ENCODE peak calls at places on chromosomes 6 and 20, in six cellular contexts. H is adrenal gland, F is AG04450, I is tibial nerve, O is HCT116, A is pancreas. T is an unnamed sample.
A peak's percentile ranks its signal among the peaks of the same experiment; 100 is the strongest.

GRCh38 chr6:134529921-134530320 is 212.0 kb upstream of the SGK1 start:
- DNase-seq in I (no peak), H (no peak), A (no peak), F (no peak), O (no peak), T (no peak)

GRCh38 chr6:170370413-170370812 is 63.9 kb downstream of the FAM120B start:
- DNase-seq in O (no peak), A (no peak), F (no peak), I (no peak), H (no peak), T (no peak)

GRCh38 chr6:129536271-129536670 is 173.7 kb downstream of the ARHGAP18 start:
- DNase-seq in I (no peak), O (no peak), H (no peak), A (no peak), F (no peak), T (no peak)

GRCh38 chr6:51711876-51712275 is 375.5 kb downstream of the PKHD1 start:
- DNase-seq in F (no peak), A (no peak), O (no peak), I (no peak), H (no peak), T (no peak)

GRCh38 chr6:9984607-9985006 is 430.3 kb downstream of the TFAP2A start:
- DNase-seq in F (no peak), I (no peak), A (no peak), O (no peak), H (no peak), T (no peak)

GRCh38 chr6:132482595-132482994 is 30.3 kb downstream of the STX7 start:
- DNase-seq in H (no peak), O (no peak), A (no peak), I (no peak), F (no peak), T (no peak)

GRCh38 chr6:106591111-106591825 is 38.0 kb downstream of the RTN4IP1 start:
- DNase-seq in I (no peak), A (no peak), F (peak; percentile 37), O (no peak), H (no peak), T (no peak)

GRCh38 chr6:148866657-148867268 is 119.9 kb downstream of the UST start:
- DNase-seq in F (no peak), A (no peak), H (no peak), O (no peak), I (no peak), T (no peak)

GRCh38 chr20:58254890-58255289 is 26.4 kb upstream of the ANKRD60 start:
- DNase-seq in I (no peak), H (no peak), A (no peak), F (no peak), O (no peak), T (no peak)

GRCh38 chr6:22036267-22036666 is 260.6 kb downstream of the PRL start:
- DNase-seq in H (no peak), O (peak; percentile 74), I (no peak), A (no peak), F (no peak), T (no peak)

GRCh38 chr6:14072084-14072483 is 45.5 kb upstream of the CD83 start:
- DNase-seq in H (no peak), I (no peak), A (no peak), F (no peak), O (no peak), T (no peak)

GRCh38 chr6:6236730-6237469 is 83.6 kb downstream of the F13A1 start:
- DNase-seq in F (no peak), H (no peak), A (no peak), O (no peak), I (no peak), T (no peak)

GRCh38 chr6:148367418-148368024 is 24.9 kb downstream of the SASH1 start:
- DNase-seq in H (peak; percentile 62), I (peak; percentile 65), F (peak; percentile 38), O (no peak), A (no peak), T (no peak)

GRCh38 chr20:14189794-14190402 is 147.5 kb downstream of the FLRT3 start:
- DNase-seq in H (no peak), A (no peak), F (peak; percentile 26), O (peak; percentile 31), I (no peak), T (no peak)

GRCh38 chr20:11777861-11778570 is 139.7 kb upstream of the BTBD3 start:
- DNase-seq in I (no peak), O (no peak), H (peak; percentile 30), F (no peak), A (no peak), T (no peak)

GRCh38 chr6:34926655-34927054 is 37.6 kb downstream of the ANKS1A start:
- DNase-seq in F (no peak), O (no peak), I (no peak), A (no peak), H (no peak), T (no peak)

GRCh38 chr6:138107752-138108592 is 753 bp upstream of the PERP start:
- DNase-seq in A (peak; percentile 68), F (no peak), H (peak; percentile 26), O (peak; percentile 57), I (no peak), T (no peak)

GRCh38 chr20:47172579-47172978 is 183.9 kb downstream of the ZMYND8 start:
- DNase-seq in H (no peak), A (no peak), I (no peak), O (no peak), F (no peak), T (no peak)
- H3K27ac ChIP-seq in H (no peak overlapping the region), A (no peak overlapping the region), I (no peak overlapping the region), O (no peak overlapping the region), F (no peak overlapping the region), T (no peak overlapping the region)

DNA sequence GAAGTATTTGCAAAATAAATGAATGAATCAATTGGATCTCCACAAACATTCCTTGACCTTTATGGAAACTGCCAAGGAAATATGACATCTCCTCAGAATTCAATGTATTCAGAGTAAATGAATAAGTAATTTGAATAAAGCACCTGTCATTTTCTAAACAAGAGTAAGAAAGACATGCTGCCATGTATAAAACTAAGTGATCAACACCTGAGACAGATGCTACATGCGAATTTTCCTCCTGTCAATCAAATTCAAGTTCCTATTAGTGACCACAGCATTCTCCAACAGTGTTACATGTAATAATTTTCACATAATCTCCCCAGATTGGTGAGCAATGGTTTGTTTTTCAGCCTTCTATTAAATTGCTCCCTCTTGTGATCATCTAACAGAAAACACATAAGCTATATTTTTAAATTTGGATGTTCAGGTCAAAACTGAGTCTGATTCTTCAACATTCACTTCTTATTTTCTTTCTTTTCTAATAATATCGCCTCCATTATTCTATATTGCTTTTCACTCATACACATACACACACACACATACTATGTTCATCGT is 163.2 kb upstream of the RNF217 start:
- DNase-seq in A (no peak), O (no peak), F (no peak), I (no peak), H (no peak), T (no peak)
- TF ChIP-seq CTCF in A (no peak), O (no peak), F (no peak), I (no peak), H (no peak), T (no peak)

GRCh38 chr6:16436550-16436949 is 198.2 kb downstream of the GMPR start:
- DNase-seq in F (no peak), O (no peak), I (no peak), H (no peak), A (no peak), T (no peak)

GRCh38 chr6:16434885-16435284 is 196.5 kb downstream of the GMPR start:
- DNase-seq in F (no peak), A (no peak), O (no peak), I (no peak), H (no peak), T (no peak)

GRCh38 chr6:16432075-16433032 is 194.0 kb downstream of the GMPR start:
- DNase-seq in F (peak; percentile 34), A (no peak), H (peak; percentile 60), O (no peak), I (peak; percentile 48), T (no peak)

GRCh38 chr6:16430661-16431089 is 192.3 kb downstream of the GMPR start:
- DNase-seq in I (no peak), O (no peak), A (no peak), H (no peak), F (peak; percentile 4), T (no peak)

DNA sequence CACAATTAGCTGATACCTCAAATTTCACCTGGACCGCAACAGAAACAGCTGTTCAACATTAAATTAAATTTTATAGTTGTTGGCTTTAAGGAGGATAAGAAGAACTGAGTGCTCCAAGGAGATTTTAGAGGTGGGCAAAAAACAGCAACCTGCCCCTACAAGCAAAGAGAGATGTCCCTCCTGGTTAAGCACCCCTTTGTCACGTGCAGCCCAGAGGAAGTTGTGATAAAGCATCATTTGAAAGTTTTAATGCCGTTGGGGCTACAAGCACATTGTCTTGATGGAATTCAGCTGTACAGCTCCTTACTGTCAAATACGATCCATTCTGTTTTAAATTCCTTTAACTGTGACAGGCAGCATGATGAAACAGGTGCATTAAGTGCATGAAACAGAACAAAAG is 195.0 kb downstream of the GMPR start:
- DNase-seq in F (no peak), H (no peak), I (no peak), O (no peak), A (no peak), T (no peak)
- H3K27ac ChIP-seq in F (no peak overlapping the region), H (no peak overlapping the region), I (no peak overlapping the region), O (no peak overlapping the region), A (no peak overlapping the region), T (no peak overlapping the region)

GRCh38 chr20:35739294-35740163 is 2.5 kb downstream of the RBM39 start:
- DNase-seq in H (no peak), F (no peak), I (no peak), O (no peak), A (no peak), T (no peak)
- TF ChIP-seq CTCF in H (peak; percentile 17), F (peak; percentile 31), I (peak; percentile 13), O (no peak), A (no peak), T (no peak)

GRCh38 chr6:38212579-38212978 is 393.1 kb downstream of the ZFAND3 start:
- DNase-seq in H (no peak), F (no peak), O (no peak), I (no peak), A (no peak), T (no peak)
- H3K27ac ChIP-seq in H (no peak overlapping the region), F (no peak overlapping the region), O (no peak overlapping the region), I (peak overlapping the region; percentile 50), A (peak overlapping the region; percentile 7), T (no peak overlapping the region)

T was measured in lower lobe of right lung.